ENCODE peak calls at places on chromosomes 11 and 22, in five cellular contexts. A is NCI-H1105; Z is effector memory CD4-positive, alpha-beta T cell; H is ureter; P is left lobe of liver. S is an unnamed sample.
A peak's percentile ranks its signal among the peaks of the same experiment; 100 is the strongest.

GRCh38 chr11:46858920-46859531 is 12.9 kb upstream of the CKAP5 start:
- DNase-seq in A (no peak), Z (no peak), P (no peak), H (no peak), S (no peak)

GRCh38 chr11:77175869-77176539 is 48.0 kb downstream of the MYO7A start:
- DNase-seq in P (no peak), A (no peak), Z (no peak), H (no peak), S (no peak)

GRCh38 chr11:125423247-125423849 is 72.7 kb downstream of the FEZ1 start:
- DNase-seq in P (no peak), Z (no peak), H (no peak), A (no peak), S (no peak)

GRCh38 chr11:130159657-130160459 is at the start of gene ST14:
- DNase-seq in P (no peak), Z (no peak), H (peak; percentile 77), A (peak; percentile 76), S (no peak)

GRCh38 chr11:17403977-17404759 is 15.7 kb upstream of the KCNJ11 start:
- DNase-seq in H (no peak), Z (no peak), A (no peak), P (no peak), S (peak; percentile 20)

GRCh38 chr22:37416806-37417205 is 10.5 kb downstream of the ELFN2 start:
- DNase-seq in H (no peak), Z (no peak), P (no peak), A (no peak), S (no peak)

GRCh38 chr11:45816614-45817013 is 11.7 kb downstream of the SLC35C1 start:
- DNase-seq in P (no peak), A (peak; percentile 4), Z (no peak), H (no peak), S (no peak)

GRCh38 chr11:111846063-111846462 is 25.3 kb downstream of the ALG9 start:
- DNase-seq in H (no peak), A (no peak), Z (no peak), P (no peak), S (peak; percentile 54)

GRCh38 chr11:76086713-76087635 is 119.3 kb downstream of the WNT11 start:
- DNase-seq in Z (no peak), P (no peak), H (no peak), A (no peak), S (peak; percentile 31)

GRCh38 chr22:29846290-29846689 is 8.2 kb upstream of the ASCC2 start:
- DNase-seq in Z (no peak), H (no peak), A (no peak), P (no peak), S (no peak)

GRCh38 chr11:17867346-17867745 is 132.8 kb downstream of the KCNC1 start:
- DNase-seq in Z (no peak), P (no peak), A (no peak), H (no peak), S (no peak)

GRCh38 chr11:121964591-121964990 is 151.4 kb downstream of the BLID start:
- DNase-seq in A (no peak), H (no peak), Z (no peak), P (no peak), S (no peak)

GRCh38 chr11:75159081-75159953 is 8.4 kb downstream of the SLCO2B1 start:
- DNase-seq in A (no peak), H (no peak), Z (no peak), P (peak; percentile 89), S (no peak)

GRCh38 chr11:116230453-116230852 is 542.3 kb downstream of the BUD13 start:
- DNase-seq in P (no peak), Z (no peak), H (no peak), A (no peak), S (no peak)

GRCh38 chr11:61700221-61700620 is 20.0 kb downstream of the DAGLA start:
- DNase-seq in A (no peak), Z (no peak), P (no peak), H (peak; percentile 69), S (peak; percentile 19)

GRCh38 chr22:23394525-23395326 is 185.4 kb downstream of the IGLL1 start:
- DNase-seq in P (no peak), Z (no peak), H (no peak), A (no peak), S (no peak)

GRCh38 chr11:84691830-84692229 is 935.3 kb downstream of the DLG2 start:
- DNase-seq in H (no peak), A (no peak), P (no peak), Z (no peak), S (no peak)

GRCh38 chr11:68010058-68011041 is at the start of gene ALDH3B1:
- DNase-seq in A (no peak), Z (no peak), H (peak; percentile 92), P (peak; percentile 98), S (peak; percentile 73)

GRCh38 chr11:43269229-43269928 is 42.4 kb upstream of the API5 start:
- DNase-seq in A (no peak), P (no peak), Z (no peak), H (no peak), S (no peak)

GRCh38 chr11:14972581-14973490 is 685 bp upstream of the CALCA start:
- DNase-seq in H (no peak), P (no peak), Z (no peak), A (peak; percentile 63), S (no peak)

GRCh38 chr11:32140121-32140520 is 49.2 kb downstream of the RCN1 start:
- DNase-seq in P (no peak), Z (no peak), A (no peak), H (no peak), S (no peak)

GRCh38 chr22:19523240-19524169 is 705 bp downstream of the CLDN5 start:
- DNase-seq in P (peak; percentile 43), H (no peak), A (peak; percentile 13), Z (no peak), S (no peak)

GRCh38 chr11:84714316-84714780 is 912.8 kb downstream of the DLG2 start:
- DNase-seq in Z (no peak), P (no peak), A (no peak), H (no peak), S (peak; percentile 6)

GRCh38 chr22:38305481-38306448 is 11.5 kb downstream of the CSNK1E start:
- DNase-seq in Z (peak; percentile 14), H (no peak), A (peak; percentile 66), P (no peak), S (peak; percentile 40)

GRCh38 chr22:31495343-31495742 is 993 bp upstream of the SFI1 start:
- DNase-seq in Z (no peak), P (no peak), A (no peak), H (no peak), S (no peak)

GRCh38 chr11:70552167-70552435 is 153.8 kb downstream of the CTTN start:
- DNase-seq in A (no peak), H (no peak), P (no peak), Z (no peak), S (no peak)

GRCh38 chr22:41904450-41905410 is 10.1 kb downstream of the SHISA8 start:
- DNase-seq in A (no peak), Z (no peak), P (no peak), H (no peak), S (no peak)

GRCh38 chr11:117064275-117064674 is 34.0 kb downstream of the SIK3 start:
- DNase-seq in A (no peak), P (no peak), H (no peak), Z (no peak), S (peak; percentile 51)

GRCh38 chr22:17369553-17370035 is 334 bp downstream of the CECR2 start:
- DNase-seq in A (no peak), H (no peak), Z (no peak), P (peak; percentile 71), S (no peak)

GRCh38 chr11:34632105-34632780 is 11.3 kb downstream of the EHF start:
- DNase-seq in H (no peak), Z (no peak), A (peak; percentile 86), P (peak; percentile 52), S (no peak)

GRCh38 chr11:15775051-15775541 is 581.2 kb downstream of the SOX6 start:
- DNase-seq in A (no peak), H (no peak), P (no peak), Z (no peak), S (no peak)

GRCh38 chr11:69696749-69697488 is 6.9 kb downstream of the FGF19 start:
- DNase-seq in P (no peak), A (no peak), Z (no peak), H (no peak), S (no peak)

GRCh38 chr11:2741377-2742131 is 41.8 kb upstream of the KCNQ1OT1 start:
- DNase-seq in H (no peak), Z (no peak), P (no peak), A (no peak), S (peak; percentile 31)

S was measured in HS-5.